ENCODE peak calls at places on chromosomes 5 and 9, in seven cellular contexts. O is mucosa of descending colon, H is A172, V is fibroblast of the aortic adventitia, N is endothelial cell of umbilical vein, Y is substantia nigra, L is NCI-H774. Z is an unnamed sample.

GRCh38 chr9:104969116-104969515 is 41.2 kb upstream of the ABCA1 start:
- DNase-seq in N (no peak), O (no peak), H (no peak), Y (no peak), L (no peak), V (no peak), Z (no peak)

GRCh38 chr5:154220625-154221024 is 30.1 kb downstream of the GALNT10 start:
- DNase-seq in H (peak), L (no peak), V (peak), N (peak), O (no peak), Y (no peak), Z (no peak)

GRCh38 chr5:97541864-97542263 is 358.8 kb upstream of the RIOK2 start:
- DNase-seq in V (no peak), Y (no peak), H (no peak), N (no peak), L (no peak), O (no peak), Z (peak)

GRCh38 chr9:3490957-3491356 is 34.8 kb downstream of the RFX3 start:
- DNase-seq in H (no peak), O (no peak), V (no peak), Y (no peak), N (no peak), L (no peak), Z (no peak)

GRCh38 chr5:34639852-34640626 is 16.1 kb upstream of the RAI14 start:
- DNase-seq in V (peak), N (no peak), H (no peak), Y (no peak), L (no peak), O (no peak), Z (no peak)

GRCh38 chr9:109771796-109772525 is 8.0 kb upstream of the PALM2AKAP2 start:
- DNase-seq in L (no peak), H (no peak), N (no peak), Y (no peak), V (peak), O (no peak), Z (no peak)

GRCh38 chr9:95689669-95690068 is 172.9 kb upstream of the PTCH1 start:
- DNase-seq in Y (no peak), V (no peak), N (no peak), H (no peak), L (no peak), O (no peak), Z (no peak)

GRCh38 chr9:125243792-125244260 is 2.7 kb upstream of the HSPA5 start:
- DNase-seq in N (no peak), H (no peak), L (no peak), V (no peak), Y (no peak), O (no peak), Z (no peak)

GRCh38 chr9:419571-420156 is 205.0 kb downstream of the DOCK8 start:
- DNase-seq in L (no peak), O (no peak), H (peak), Y (no peak), V (peak), N (no peak), Z (no peak)

GRCh38 chr9:114006155-114006550 is 71.9 kb downstream of the AMBP start:
- DNase-seq in Y (no peak), L (no peak), H (no peak), V (no peak), N (no peak), O (no peak), Z (no peak)

GRCh38 chr5:115329475-115329874 is 33.0 kb upstream of the CCDC112 start:
- DNase-seq in H (no peak), N (no peak), L (no peak), O (no peak), V (no peak), Y (no peak), Z (no peak)

GRCh38 chr9:70625078-70625477 is 210.6 kb upstream of the KLF9 start:
- DNase-seq in L (no peak), H (no peak), N (no peak), Y (no peak), V (no peak), O (no peak), Z (no peak)